ENCODE peak calls at places on chromosome 3, in five cellular contexts. One of them, this sample, is unnamed.
A peak's percentile ranks its signal among the peaks of the same experiment; 100 is the strongest.

GRCh38 chr3:147153830-147154539 is 252.4 kb downstream of the ZIC4 start:
- DNase-seq in H1: no peak
- DNase-seq in HepG2: no peak
- DNase-seq in WTC11: no peak
- DNase-seq in GM12878: no peak
- DNase-seq in this sample: no peak

GRCh38 chr3:48084929-48085328 is 68.7 kb upstream of the MAP4 start:
- DNase-seq in H1: no peak
- DNase-seq in HepG2: no peak
- DNase-seq in WTC11: no peak
- DNase-seq in GM12878: peak; percentile 23
- DNase-seq in this sample: no peak

GRCh38 chr3:42014443-42014945 is 52.6 kb upstream of the ULK4 start:
- DNase-seq in H1: no peak
- DNase-seq in HepG2: no peak
- DNase-seq in WTC11: no peak
- DNase-seq in GM12878: no peak
- DNase-seq in this sample: no peak

GRCh38 chr3:54837964-54838363 is 89.9 kb downstream of the LRTM1 start:
- DNase-seq in H1: no peak
- DNase-seq in HepG2: no peak
- DNase-seq in WTC11: no peak
- DNase-seq in GM12878: no peak
- DNase-seq in this sample: no peak

GRCh38 chr3:150763841-150764483 is 993 bp upstream of the SIAH2 start:
- DNase-seq in H1: no peak
- DNase-seq in HepG2: peak; percentile 66
- DNase-seq in WTC11: peak; percentile 47
- DNase-seq in GM12878: no peak
- DNase-seq in this sample: peak; percentile 61

GRCh38 chr3:57160046-57160730 is 5.0 kb downstream of the IL17RD start:
- DNase-seq in H1: no peak
- DNase-seq in HepG2: no peak
- DNase-seq in WTC11: no peak
- DNase-seq in GM12878: no peak
- DNase-seq in this sample: peak; percentile 74

GRCh38 chr3:87148020-87148419 is 79.1 kb upstream of the CHMP2B start:
- DNase-seq in H1: no peak
- DNase-seq in HepG2: peak; percentile 21
- DNase-seq in WTC11: no peak
- DNase-seq in GM12878: no peak
- DNase-seq in this sample: no peak

GRCh38 chr3:10312866-10313265 is 8.0 kb downstream of the SEC13 start:
- DNase-seq in H1: no peak
- DNase-seq in HepG2: no peak
- DNase-seq in WTC11: no peak
- DNase-seq in GM12878: no peak
- DNase-seq in this sample: no peak

GRCh38 chr3:124663690-124664089 is 66.6 kb upstream of the UMPS start:
- DNase-seq in H1: no peak
- DNase-seq in HepG2: no peak
- DNase-seq in WTC11: no peak
- DNase-seq in GM12878: no peak
- DNase-seq in this sample: no peak

GRCh38 chr3:42165211-42165610 is 74.1 kb downstream of the TRAK1 start:
- DNase-seq in H1: no peak
- DNase-seq in HepG2: no peak
- DNase-seq in WTC11: no peak
- DNase-seq in GM12878: no peak
- DNase-seq in this sample: no peak

GRCh38 chr3:170077406-170077805 is 39.6 kb downstream of the GPR160 start:
- DNase-seq in H1: no peak
- DNase-seq in HepG2: peak; percentile 19
- DNase-seq in WTC11: no peak
- DNase-seq in GM12878: no peak
- DNase-seq in this sample: no peak

GRCh38 chr3:188090626-188091309 is 63.2 kb upstream of the LPP start:
- DNase-seq in H1: no peak
- DNase-seq in HepG2: no peak
- DNase-seq in WTC11: no peak
- DNase-seq in GM12878: no peak
- DNase-seq in this sample: no peak

GRCh38 chr3:109532257-109533216 is 195.2 kb upstream of the DPPA4 start:
- DNase-seq in H1: peak; percentile 71
- DNase-seq in HepG2: peak; percentile 35
- DNase-seq in WTC11: peak; percentile 72
- DNase-seq in GM12878: no peak
- DNase-seq in this sample: peak; percentile 85

GRCh38 chr3:152322756-152323155 is 54.0 kb downstream of the MBNL1 start:
- DNase-seq in H1: no peak
- DNase-seq in HepG2: no peak
- DNase-seq in WTC11: no peak
- DNase-seq in GM12878: peak; percentile 61
- DNase-seq in this sample: no peak

GRCh38 chr3:101171797-101172196 is 148.6 kb downstream of the IMPG2 start:
- DNase-seq in H1: no peak
- DNase-seq in HepG2: no peak
- DNase-seq in WTC11: no peak
- DNase-seq in GM12878: no peak
- DNase-seq in this sample: no peak

GRCh38 chr3:5754602-5755001 is 567.1 kb downstream of the EDEM1 start:
- DNase-seq in H1: no peak
- DNase-seq in HepG2: no peak
- DNase-seq in WTC11: no peak
- DNase-seq in GM12878: peak; percentile 41
- DNase-seq in this sample: no peak

GRCh38 chr3:57596495-57597239 is 477 bp downstream of the ARF4 start:
- DNase-seq in H1: peak; percentile 65
- DNase-seq in HepG2: peak; percentile 75
- DNase-seq in WTC11: peak; percentile 61
- DNase-seq in GM12878: peak; percentile 9
- DNase-seq in this sample: peak; percentile 75

GRCh38 chr3:126487151-126487771 is 11.6 kb upstream of the ZXDC start:
- DNase-seq in H1: no peak
- DNase-seq in HepG2: peak; percentile 58
- DNase-seq in WTC11: peak; percentile 62
- DNase-seq in GM12878: no peak
- DNase-seq in this sample: peak; percentile 72

GRCh38 chr3:14439501-14440167 is 37.2 kb downstream of the SLC6A6 start:
- DNase-seq in H1: no peak
- DNase-seq in HepG2: no peak
- DNase-seq in WTC11: no peak
- DNase-seq in GM12878: no peak
- DNase-seq in this sample: no peak

GRCh38 chr3:122890077-122890484 is 95.2 kb downstream of the SLC49A4 start:
- DNase-seq in H1: peak; percentile 61
- DNase-seq in HepG2: no peak
- DNase-seq in WTC11: peak; percentile 32
- DNase-seq in GM12878: peak; percentile 19
- DNase-seq in this sample: peak; percentile 90

GRCh38 chr3:64595253-64595694 is 92.5 kb downstream of the ADAMTS9 start:
- DNase-seq in H1: no peak
- DNase-seq in HepG2: no peak
- DNase-seq in WTC11: no peak
- DNase-seq in GM12878: no peak
- DNase-seq in this sample: no peak

GRCh38 chr3:29099775-29100174 is 181.1 kb upstream of the RBMS3 start:
- DNase-seq in H1: no peak
- DNase-seq in HepG2: no peak
- DNase-seq in WTC11: no peak
- DNase-seq in GM12878: no peak
- DNase-seq in this sample: no peak

GRCh38 chr3:15690250-15690649 is 88.7 kb downstream of the BTD start:
- DNase-seq in H1: no peak
- DNase-seq in HepG2: no peak
- DNase-seq in WTC11: no peak
- DNase-seq in GM12878: no peak
- DNase-seq in this sample: no peak

GRCh38 chr3:126259411-126260391 is 79.3 kb upstream of the ALDH1L1 start:
- DNase-seq in H1: peak; percentile 76
- DNase-seq in HepG2: peak; percentile 29
- DNase-seq in WTC11: peak; percentile 73
- DNase-seq in GM12878: no peak
- DNase-seq in this sample: peak; percentile 66

GRCh38 chr3:31981206-31982181 is at the start of the genes OSBPL10 and ZNF860:
- DNase-seq in H1: peak; percentile 87
- DNase-seq in HepG2: peak; percentile 73
- DNase-seq in WTC11: peak; percentile 74
- DNase-seq in GM12878: no peak
- DNase-seq in this sample: peak; percentile 83

GRCh38 chr3:117726776-117727175 is 1017.2 kb downstream of the TUSC7 start:
- DNase-seq in H1: no peak
- DNase-seq in HepG2: no peak
- DNase-seq in WTC11: no peak
- DNase-seq in GM12878: no peak
- DNase-seq in this sample: no peak

GRCh38 chr3:135908737-135909136 is 56.8 kb upstream of the PPP2R3A start:
- DNase-seq in H1: no peak
- DNase-seq in HepG2: no peak
- DNase-seq in WTC11: no peak
- DNase-seq in GM12878: no peak
- DNase-seq in this sample: no peak

GRCh38 chr3:135907422-135908165 is 57.9 kb upstream of the PPP2R3A start:
- DNase-seq in H1: no peak
- DNase-seq in HepG2: no peak
- DNase-seq in WTC11: no peak
- DNase-seq in GM12878: no peak
- DNase-seq in this sample: no peak

GRCh38 chr3:135908225-135908624 is 57.3 kb upstream of the PPP2R3A start:
- DNase-seq in H1: no peak
- DNase-seq in HepG2: no peak
- DNase-seq in WTC11: no peak
- DNase-seq in GM12878: no peak
- DNase-seq in this sample: peak; percentile 4

GRCh38 chr3:135911106-135911505 is 54.4 kb upstream of the PPP2R3A start:
- DNase-seq in H1: no peak
- DNase-seq in HepG2: no peak
- DNase-seq in WTC11: no peak
- DNase-seq in GM12878: no peak
- DNase-seq in this sample: no peak

DNA sequence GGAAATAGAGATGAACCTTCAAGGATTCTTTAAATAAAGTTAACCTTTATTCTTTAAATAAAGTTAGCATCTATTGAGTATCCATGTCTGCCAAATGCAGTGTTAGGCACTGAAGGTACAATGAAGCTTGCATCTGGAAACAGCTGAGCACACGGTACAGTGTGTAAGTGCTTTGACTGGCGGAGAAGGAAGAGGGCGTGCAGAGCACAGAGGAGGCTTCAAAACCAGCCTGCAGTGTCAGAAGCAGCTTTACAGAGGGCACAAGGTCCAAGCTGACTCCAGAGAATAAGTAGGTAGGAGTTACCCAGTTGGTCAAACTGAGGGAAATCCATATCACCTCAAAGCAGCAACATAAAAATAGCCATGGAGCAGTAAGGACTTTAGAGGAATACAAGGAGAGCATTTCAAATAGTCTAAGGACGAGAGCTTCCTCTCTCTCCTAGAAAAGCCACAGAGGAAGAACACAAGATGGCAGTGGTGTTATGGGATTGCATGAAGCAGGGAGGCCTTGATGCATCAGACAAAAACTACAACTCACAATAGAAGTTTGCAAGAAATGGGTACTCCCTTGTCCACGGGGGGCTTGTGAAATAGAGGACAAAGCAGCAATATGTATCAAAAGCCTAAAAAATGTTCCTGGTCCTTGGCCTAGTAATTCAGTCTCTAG is 60.3 kb upstream of the PPP2R3A start:
- DNase-seq in H1: no peak
- DNase-seq in HepG2: no peak
- DNase-seq in WTC11: no peak
- DNase-seq in GM12878: no peak
- DNase-seq in this sample: peak; percentile 42
- TF ChIP-seq CTCF in H1: peak; percentile 41
- TF ChIP-seq CTCF in HepG2: no peak
- TF ChIP-seq CTCF in WTC11: no peak
- TF ChIP-seq CTCF in GM12878: no peak
- TF ChIP-seq CTCF in this sample: peak; percentile 79

GRCh38 chr3:180403156-180403555 is 198.8 kb upstream of the TTC14 start:
- DNase-seq in H1: no peak
- DNase-seq in HepG2: no peak
- DNase-seq in WTC11: no peak
- DNase-seq in GM12878: no peak
- DNase-seq in this sample: no peak
- TF ChIP-seq CREB1 in H1: no peak
- TF ChIP-seq CREB1 in HepG2: no peak
- TF ChIP-seq CREB1 in WTC11: no peak
- TF ChIP-seq CREB1 in GM12878: no peak
- TF ChIP-seq CREB1 in this sample: no peak

GRCh38 chr3:38843898-38844297 is 27.9 kb upstream of the SCN10A start:
- DNase-seq in H1: no peak
- DNase-seq in HepG2: peak; percentile 34
- DNase-seq in WTC11: no peak
- DNase-seq in GM12878: no peak
- DNase-seq in this sample: peak; percentile 57
- TF ChIP-seq CTCF in H1: peak; percentile 48
- TF ChIP-seq CTCF in HepG2: peak; percentile 63
- TF ChIP-seq CTCF in WTC11: no peak
- TF ChIP-seq CTCF in GM12878: peak; percentile 22
- TF ChIP-seq CTCF in this sample: peak; percentile 45

GRCh38 chr3:148694116-148694515 is 3.6 kb upstream of the AGTR1 start:
- DNase-seq in H1: no peak
- DNase-seq in HepG2: no peak
- DNase-seq in WTC11: no peak
- DNase-seq in GM12878: no peak
- DNase-seq in this sample: no peak

GRCh38 chr3:148698190-148698806 is 595 bp downstream of the AGTR1 start:
- DNase-seq in H1: no peak
- DNase-seq in HepG2: no peak
- DNase-seq in WTC11: no peak
- DNase-seq in GM12878: no peak
- DNase-seq in this sample: peak; percentile 20

GRCh38 chr3:148697311-148698189 is at the start of gene AGTR1:
- DNase-seq in H1: peak; percentile 79
- DNase-seq in HepG2: no peak
- DNase-seq in WTC11: peak; percentile 79
- DNase-seq in GM12878: no peak
- DNase-seq in this sample: peak; percentile 84
- TF ChIP-seq CREB1 in H1: peak; percentile 27
- TF ChIP-seq CREB1 in HepG2: no peak
- TF ChIP-seq CREB1 in WTC11: no peak
- TF ChIP-seq CREB1 in GM12878: no peak
- TF ChIP-seq CREB1 in this sample: peak; percentile 2

DNA sequence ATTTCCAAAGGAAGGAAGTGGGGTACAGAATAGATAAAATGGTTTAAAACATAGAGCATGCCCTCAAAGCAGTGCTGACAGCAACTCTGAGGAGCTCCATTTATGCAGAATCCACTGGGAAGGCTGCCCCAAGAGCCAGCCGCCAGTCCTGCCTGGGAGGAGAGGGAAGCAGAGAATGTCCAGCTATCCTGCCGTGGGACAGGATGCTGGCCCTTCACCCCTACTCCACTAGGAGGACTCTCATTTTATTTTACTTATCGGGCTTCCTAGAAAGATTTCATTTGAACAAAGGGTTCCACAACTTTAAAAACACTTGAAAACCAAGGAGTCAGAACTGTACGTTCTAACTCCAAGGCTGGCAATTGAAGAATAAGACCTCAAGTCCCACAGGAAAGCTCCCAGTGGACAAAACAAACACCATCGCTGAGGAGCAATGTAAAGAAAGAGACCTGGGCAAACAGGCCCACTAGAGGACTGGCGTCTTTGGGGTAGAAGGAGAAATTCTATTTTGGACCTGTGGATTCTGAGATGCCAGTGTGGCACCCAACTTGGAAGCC is 9.7 kb downstream of the SFMBT1 start:
- DNase-seq in H1: peak; percentile 46
- DNase-seq in HepG2: no peak
- DNase-seq in WTC11: peak; percentile 23
- DNase-seq in GM12878: no peak
- DNase-seq in this sample: peak; percentile 57
- TF ChIP-seq CTCF in H1: no peak
- TF ChIP-seq CTCF in HepG2: no peak
- TF ChIP-seq CTCF in WTC11: peak; percentile 11
- TF ChIP-seq CTCF in GM12878: no peak
- TF ChIP-seq CTCF in this sample: peak; percentile 35